ENCODE peak calls at places on chromosomes 2 and 18, in five cellular contexts. O, N, V, Z and Q are unnamed samples.
A peak's percentile ranks its signal among the peaks of the same experiment; 100 is the strongest.

GRCh38 chr2:84022810-84023431 is 436.2 kb downstream of the SUCLG1 start:
- DNase-seq in O (no peak), N (peak; percentile 57), V (no peak), Z (peak; percentile 15), Q (peak; percentile 76)

GRCh38 chr2:15965564-15966019 is 25.2 kb downstream of the MYCN start:
- DNase-seq in O (peak; percentile 24), N (no peak), V (no peak), Z (no peak), Q (no peak)

GRCh38 chr2:19300961-19301360 is 57.5 kb downstream of the OSR1 start:
- DNase-seq in O (no peak), N (peak; percentile 44), V (no peak), Z (no peak), Q (peak; percentile 65)

GRCh38 chr2:162333968-162334367 is 10.0 kb upstream of the GCA start:
- DNase-seq in O (peak; percentile 38), N (peak; percentile 49), V (no peak), Z (peak; percentile 51), Q (peak; percentile 60)

GRCh38 chr2:121429119-121429903 is 101.4 kb upstream of the RNU4ATAC start:
- DNase-seq in O (no peak), N (no peak), V (no peak), Z (no peak), Q (no peak)

GRCh38 chr18:62105373-62105772 is 81.5 kb downstream of the PIGN start:
- DNase-seq in O (no peak), N (no peak), V (no peak), Z (no peak), Q (no peak)

GRCh38 chr2:62284980-62285379 is 89.1 kb downstream of the B3GNT2 start:
- DNase-seq in O (no peak), N (peak; percentile 29), V (no peak), Z (no peak), Q (no peak)

GRCh38 chr2:221610675-221611074 is 38.6 kb upstream of the EPHA4 start:
- DNase-seq in O (no peak), N (no peak), V (peak; percentile 38), Z (no peak), Q (no peak)

GRCh38 chr2:3970791-3971190 is 267.4 kb downstream of the DCDC2C start:
- DNase-seq in O (no peak), N (no peak), V (no peak), Z (no peak), Q (no peak)

GRCh38 chr2:221018262-221018661 is 553.8 kb downstream of the EPHA4 start:
- DNase-seq in O (no peak), N (no peak), V (no peak), Z (no peak), Q (no peak)

GRCh38 chr2:98702127-98702802 is 28.7 kb downstream of the MGAT4A start:
- DNase-seq in O (peak; percentile 57), N (no peak), V (peak; percentile 21), Z (peak; percentile 84), Q (no peak)

GRCh38 chr18:61697306-61697909 is 195.4 kb downstream of the RNF152 start:
- DNase-seq in O (no peak), N (no peak), V (no peak), Z (no peak), Q (no peak)

GRCh38 chr18:49677081-49677480 is 115.2 kb downstream of the LIPG start:
- DNase-seq in O (no peak), N (no peak), V (no peak), Z (no peak), Q (no peak)

GRCh38 chr2:191301971-191302370 is 56.8 kb downstream of the MYO1B start:
- DNase-seq in O (no peak), N (no peak), V (no peak), Z (no peak), Q (no peak)

GRCh38 chr2:166727105-166727504 is 161.2 kb upstream of the XIRP2 start:
- DNase-seq in O (no peak), N (no peak), V (no peak), Z (no peak), Q (no peak)

GRCh38 chr2:212186166-212186565 is 352.4 kb downstream of the ERBB4 start:
- DNase-seq in O (no peak), N (no peak), V (no peak), Z (no peak), Q (no peak)

GRCh38 chr2:68710756-68711155 is 23.9 kb upstream of the ARHGAP25 start:
- DNase-seq in O (no peak), N (no peak), V (no peak), Z (no peak), Q (no peak)

GRCh38 chr2:15506231-15506819 is 54.8 kb downstream of the NBAS start:
- DNase-seq in O (no peak), N (peak; percentile 10), V (no peak), Z (no peak), Q (no peak)

GRCh38 chr2:11712866-11713265 is 33.6 kb upstream of the LPIN1 start:
- DNase-seq in O (no peak), N (peak; percentile 30), V (no peak), Z (no peak), Q (peak; percentile 49)

GRCh38 chr18:62341423-62341920 is 16.4 kb downstream of the TNFRSF11A start:
- DNase-seq in O (peak; percentile 53), N (peak; percentile 32), V (no peak), Z (no peak), Q (peak; percentile 26)

GRCh38 chr2:54161660-54162059 is 46.2 kb downstream of the ACYP2 start:
- DNase-seq in O (no peak), N (no peak), V (no peak), Z (no peak), Q (no peak)

GRCh38 chr2:45669109-45669508 is 17.6 kb downstream of the PRKCE start:
- DNase-seq in O (no peak), N (no peak), V (no peak), Z (no peak), Q (no peak)

GRCh38 chr2:75709297-75709696 is 1.4 kb downstream of the GCFC2 start:
- DNase-seq in O (no peak), N (no peak), V (no peak), Z (no peak), Q (no peak)

GRCh38 chr2:26922638-26923466 is 47.6 kb upstream of the MAPRE3 start:
- DNase-seq in O (peak; percentile 40), N (peak; percentile 36), V (peak; percentile 31), Z (peak; percentile 28), Q (peak; percentile 46)

GRCh38 chr2:72128843-72129227 is 18.8 kb downstream of the CYP26B1 start:
- DNase-seq in O (no peak), N (no peak), V (no peak), Z (no peak), Q (no peak)

GRCh38 chr2:191790737-191791136 is 56.2 kb downstream of the CAVIN2 start:
- DNase-seq in O (no peak), N (no peak), V (no peak), Z (no peak), Q (no peak)

GRCh38 chr18:38241736-38242135 is 676.1 kb upstream of the CELF4 start:
- DNase-seq in O (no peak), N (peak; percentile 99), V (no peak), Z (no peak), Q (peak; percentile 88)

GRCh38 chr18:26436176-26437031 is 111.9 kb downstream of the KCTD1 start:
- DNase-seq in O (no peak), N (peak; percentile 90), V (no peak), Z (no peak), Q (peak; percentile 82)

DNA sequence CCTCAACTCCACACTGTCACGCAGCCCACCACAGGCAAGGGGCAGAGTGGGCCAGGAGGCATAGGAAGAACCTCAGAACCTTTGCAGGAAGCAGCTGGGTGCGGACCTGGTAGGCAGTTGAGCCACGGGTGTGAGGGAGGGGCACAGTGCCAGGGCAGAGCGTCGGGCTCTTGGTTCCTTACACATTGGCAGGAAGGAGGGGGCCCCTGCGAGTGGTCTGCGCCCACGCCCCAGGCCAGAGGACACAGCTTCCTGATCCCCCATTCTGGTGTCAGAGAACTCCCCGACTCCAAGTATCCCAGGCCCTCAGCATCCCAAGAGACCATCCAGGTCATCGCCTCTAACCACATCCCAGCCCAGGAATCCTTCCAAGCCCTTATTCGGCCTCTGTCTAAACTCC is 61.5 kb downstream of the TNS1 start:
- DNase-seq in O (no peak), N (no peak), V (no peak), Z (no peak), Q (no peak)
- H3K4me3 ChIP-seq in O (peak overlapping the region; percentile 67), N (no peak overlapping the region), V (peak overlapping the region; percentile 83), Z (peak overlapping the region; percentile 38), Q (no peak overlapping the region)

GRCh38 chr18:48340502-48340901 is 68.7 kb downstream of the ZBTB7C start:
- DNase-seq in O (no peak), N (no peak), V (no peak), Z (no peak), Q (no peak)
- TF ChIP-seq CTCF in O (no peak), N (no peak), V (no peak), Z (no peak), Q (peak; percentile 24)

DNA sequence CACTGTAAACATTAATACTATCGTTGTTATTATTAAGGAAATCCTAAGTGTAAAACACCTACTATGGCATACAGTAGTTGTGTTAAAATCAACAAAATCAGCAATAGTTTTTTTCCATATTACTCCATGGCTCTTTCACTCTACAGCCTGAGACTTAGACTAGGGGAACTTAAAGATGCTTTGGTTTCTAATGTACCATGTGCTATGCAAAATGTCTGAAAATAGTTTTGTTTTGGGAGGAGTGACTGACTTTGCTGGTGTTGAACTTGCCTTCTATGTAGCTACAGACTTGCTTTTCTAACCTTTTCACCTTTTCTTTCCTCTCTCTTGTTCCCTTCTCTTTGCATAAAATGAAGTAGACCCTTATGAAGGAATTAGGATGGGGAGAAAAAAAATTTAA is 159.0 kb upstream of the CCDC195 start:
- DNase-seq in O (no peak), N (no peak), V (no peak), Z (no peak), Q (no peak)
- H3K4me3 ChIP-seq in O (no peak overlapping the region), N (no peak overlapping the region), V (no peak overlapping the region), Z (no peak overlapping the region), Q (no peak overlapping the region)

GRCh38 chr2:40240067-40240466 is 211.8 kb downstream of the SLC8A1 start:
- DNase-seq in O (peak; percentile 39), N (peak; percentile 83), V (peak; percentile 81), Z (peak; percentile 61), Q (peak; percentile 86)

GRCh38 chr2:40242315-40242714 is 209.6 kb downstream of the SLC8A1 start:
- DNase-seq in O (no peak), N (no peak), V (no peak), Z (no peak), Q (no peak)

GRCh38 chr2:40243581-40243980 is 208.3 kb downstream of the SLC8A1 start:
- DNase-seq in O (no peak), N (no peak), V (no peak), Z (no peak), Q (no peak)

GRCh38 chr2:40248294-40248693 is 203.6 kb downstream of the SLC8A1 start:
- DNase-seq in O (no peak), N (no peak), V (no peak), Z (no peak), Q (no peak)

DNA sequence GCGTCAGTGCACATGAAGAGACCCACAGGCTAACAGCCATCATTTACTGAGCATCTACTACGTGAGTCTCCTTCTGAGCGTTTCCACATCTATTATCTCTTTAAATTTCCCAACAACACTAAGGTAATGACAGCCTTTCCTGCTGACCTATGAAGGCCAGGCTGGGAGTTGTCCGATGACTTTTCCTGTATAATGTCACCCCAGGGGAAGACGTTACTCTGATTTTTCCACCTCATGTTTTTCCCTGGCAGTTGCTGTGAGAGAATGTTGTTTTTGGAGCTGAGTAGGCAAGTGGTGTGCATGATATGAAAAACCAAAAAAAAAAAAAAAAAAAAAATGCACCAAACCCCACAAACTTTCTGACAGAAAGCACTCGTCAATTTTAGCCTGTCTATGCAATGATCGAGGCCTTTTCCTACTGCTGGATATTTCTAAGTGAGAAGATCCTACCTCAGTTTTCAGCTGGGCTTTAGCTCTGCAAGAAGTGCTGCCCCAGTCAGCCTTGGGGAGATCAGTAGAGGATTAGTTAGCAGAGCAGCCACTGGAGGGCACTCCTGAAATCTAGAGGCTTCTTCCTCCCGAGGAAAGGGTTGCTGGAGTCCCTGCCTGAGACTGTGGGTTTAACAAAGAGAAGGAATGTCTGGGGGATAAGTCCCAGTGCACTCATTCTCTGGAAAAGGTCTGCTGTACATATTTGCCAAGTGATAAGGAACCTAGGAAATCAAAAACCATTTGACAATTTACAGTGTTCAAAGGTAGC is 207.5 kb downstream of the SLC8A1 start:
- DNase-seq in O (peak; percentile 47), N (peak; percentile 56), V (peak; percentile 59), Z (peak; percentile 55), Q (peak; percentile 67)
- TF ChIP-seq CTCF in O (peak; percentile 39), N (peak; percentile 72), V (peak; percentile 57), Z (peak; percentile 43), Q (peak; percentile 79)